ENCODE peak calls at places on chromosomes 11 and 22, in four cellular contexts. H is NT2/D1, O is stomach, I is fibroblast of lung. K is an unnamed sample.

GRCh38 chr11:57196556-57196955 is 14.8 kb downstream of the LRRC55 start:
- DNase-seq in H (no peak), O (no peak), I (no peak), K (no peak)

GRCh38 chr11:88689548-88690240 is 352.2 kb upstream of the CTSC start:
- DNase-seq in H (no peak), I (no peak), O (peak; percentile 27), K (no peak)

GRCh38 chr22:37782340-37783168 is 25.2 kb upstream of the GCAT start:
- DNase-seq in H (no peak), I (peak; percentile 47), O (no peak), K (no peak)

GRCh38 chr22:24433868-24434471 is 6.6 kb downstream of the ADORA2A start:
- DNase-seq in I (peak; percentile 65), O (no peak), H (no peak), K (no peak)

GRCh38 chr11:64340671-64341335 is 799 bp downstream of the CCDC88B start:
- DNase-seq in O (peak; percentile 61), I (no peak), H (no peak), K (peak; percentile 70)

GRCh38 chr11:33869511-33870422 is 22.1 kb downstream of the LMO2 start:
- DNase-seq in H (no peak), O (no peak), I (peak; percentile 25), K (peak; percentile 25)

GRCh38 chr11:110301577-110301976 is 5.2 kb upstream of the RDX start:
- DNase-seq in I (no peak), H (no peak), O (no peak), K (no peak)

GRCh38 chr11:92048415-92048814 is 176.2 kb upstream of the FAT3 start:
- DNase-seq in I (peak; percentile 6), O (no peak), H (no peak), K (no peak)

GRCh38 chr11:121688860-121689614 is 236.3 kb upstream of the SORL1-AS1 start:
- DNase-seq in I (peak; percentile 49), H (no peak), O (no peak), K (no peak)

GRCh38 chr22:23834830-23835772 is 3.7 kb downstream of the DERL3 start:
- DNase-seq in O (peak; percentile 64), I (no peak), H (no peak), K (no peak)

GRCh38 chr22:38450234-38450797 is 4.7 kb downstream of the KCNJ4 start:
- DNase-seq in I (no peak), O (no peak), H (no peak), K (no peak)

GRCh38 chr11:67371549-67372231 is 1.7 kb downstream of the CLCF1 start:
- DNase-seq in I (peak; percentile 56), O (peak; percentile 46), H (no peak), K (no peak)

GRCh38 chr11:12846766-12847615 is 162.1 kb upstream of the RASSF10 start:
- DNase-seq in I (no peak), O (no peak), H (no peak), K (no peak)

GRCh38 chr11:42239102-42239501 is 779.6 kb upstream of the LRRC4C start:
- DNase-seq in H (no peak), I (peak; percentile 96), O (no peak), K (no peak)

GRCh38 chr11:114080219-114080618 is 20.7 kb downstream of the ZBTB16 start:
- DNase-seq in I (no peak), O (no peak), H (no peak), K (no peak)

GRCh38 chr11:31806944-31807790 is 4.0 kb downstream of the PAX6 start:
- DNase-seq in H (no peak), O (no peak), I (peak; percentile 23), K (no peak)

GRCh38 chr11:115256326-115257197 is 247.7 kb downstream of the CADM1 start:
- DNase-seq in I (no peak), H (no peak), O (no peak), K (no peak)

GRCh38 chr11:90329043-90329442 is 106.2 kb upstream of the CHORDC1 start:
- DNase-seq in O (no peak), I (no peak), H (no peak), K (no peak)

GRCh38 chr11:13008625-13009475 is at the start of gene RASSF10:
- DNase-seq in I (peak; percentile 70), O (peak; percentile 94), H (peak; percentile 75), K (no peak)

GRCh38 chr22:29151316-29151715 is 54.4 kb upstream of the EMID1 start:
- DNase-seq in H (no peak), I (no peak), O (peak; percentile 3), K (no peak)

GRCh38 chr11:126768702-126769101 is 231.9 kb downstream of the KIRREL3 start:
- DNase-seq in H (no peak), I (no peak), O (no peak), K (no peak)

GRCh38 chr22:21947040-21948014 is 5.3 kb downstream of the PPM1F start:
- DNase-seq in O (no peak), I (peak; percentile 71), H (no peak), K (no peak)

GRCh38 chr11:34052608-34053160 is 1.2 kb downstream of the CAPRIN1 start:
- DNase-seq in O (peak; percentile 29), I (no peak), H (no peak), K (no peak)

DNA sequence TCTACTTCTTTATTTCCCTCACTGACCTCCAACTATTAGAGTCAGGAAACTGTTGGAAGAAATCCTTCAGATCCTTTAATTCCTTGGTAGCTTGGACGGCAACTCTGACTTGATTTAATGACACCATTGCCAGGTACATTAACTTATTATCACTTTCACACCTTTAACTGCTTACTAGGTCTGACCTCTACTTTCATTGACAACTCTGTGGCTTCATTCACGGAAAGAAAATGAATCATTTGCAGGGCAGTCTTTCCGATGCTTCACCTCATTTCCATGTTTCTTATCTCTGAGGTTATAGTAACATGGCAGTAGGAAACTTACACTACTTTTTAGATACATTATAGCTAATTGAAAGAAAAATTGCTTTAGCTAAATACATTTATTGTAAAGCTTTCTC is 82.6 kb upstream of the PDGFD start:
- DNase-seq in I (no peak), O (no peak), H (no peak), K (no peak)
- H3K36me3 ChIP-seq in I (no peaks in the 10 kb centered on the region), O (no peaks in the 10 kb centered on the region), H (no peaks in the 10 kb centered on the region), K (no peaks in the 10 kb centered on the region)

GRCh38 chr11:2464451-2465165 is 19.8 kb downstream of the KCNQ1 start:
- DNase-seq in I (no peak), H (no peak), O (peak; percentile 23), K (no peak)
- H3K4me1 ChIP-seq in I (no peaks in the 10 kb centered on the region), H (peaks cover 31% of the 10 kb centered on the region), O (peaks cover 74% of the 10 kb centered on the region), K (no peaks in the 10 kb centered on the region)

GRCh38 chr11:130095326-130095725 is 25.6 kb downstream of the APLP2 start:
- DNase-seq in H (no peak), I (no peak), O (no peak), K (no peak)

GRCh38 chr11:130092661-130093060 is 23.0 kb downstream of the APLP2 start:
- DNase-seq in I (no peak), O (no peak), H (no peak), K (no peak)

GRCh38 chr11:130096823-130097222 is 27.1 kb downstream of the APLP2 start:
- DNase-seq in H (no peak), O (no peak), I (no peak), K (no peak)

GRCh38 chr11:130096042-130096441 is 26.3 kb downstream of the APLP2 start:
- DNase-seq in I (no peak), H (no peak), O (no peak), K (no peak)

GRCh38 chr11:130094614-130095013 is 24.9 kb downstream of the APLP2 start:
- DNase-seq in H (no peak), I (no peak), O (no peak), K (no peak)
- H3K4me3 ChIP-seq in H (no peak overlapping the region), I (no peak overlapping the region), O (no peak overlapping the region), K (no peak overlapping the region)

GRCh38 chr11:74237541-74237940 is 66.5 kb downstream of the PPME1 start:
- DNase-seq in H (no peak), O (no peak), I (no peak), K (no peak)

GRCh38 chr11:74238243-74238642 is 67.2 kb downstream of the PPME1 start:
- DNase-seq in I (no peak), H (no peak), O (no peak), K (no peak)

GRCh38 chr11:74235121-74235520 is 64.0 kb downstream of the PPME1 start:
- DNase-seq in O (no peak), I (no peak), H (no peak), K (no peak)

GRCh38 chr11:74232316-74232950 is 61.3 kb downstream of the PPME1 start:
- DNase-seq in I (no peak), O (no peak), H (no peak), K (no peak)

GRCh38 chr11:74233683-74234082 is 62.6 kb downstream of the PPME1 start:
- DNase-seq in H (no peak), O (no peak), I (no peak), K (no peak)
- H3K36me3 ChIP-seq in H (peaks cover 54% of the 10 kb centered on the region), O (peaks cover 18% of the 10 kb centered on the region), I (no peaks in the 10 kb centered on the region), K (peaks cover 25% of the 10 kb centered on the region)